ENCODE peak calls at places on chromosomes 4 and X, in eight cellular contexts. One of them, this sample, is unnamed.

GRCh38 chrX:46959101-46959500 is 46.9 kb downstream of the JADE3 start:
- DNase-seq in keratinocyte: no peak
- DNase-seq in ascending aorta: no peak
- DNase-seq in brain microvascular endothelial cell: no peak
- DNase-seq in heart left ventricle: no peak
- DNase-seq in dorsolateral prefrontal cortex: no peak
- DNase-seq in tibial artery: no peak
- DNase-seq in testis: no peak
- DNase-seq in this sample: no peak

GRCh38 chrX:53194308-53194707 is 30.7 kb downstream of the KDM5C start:
- DNase-seq in keratinocyte: no peak
- DNase-seq in ascending aorta: no peak
- DNase-seq in brain microvascular endothelial cell: no peak
- DNase-seq in heart left ventricle: no peak
- DNase-seq in dorsolateral prefrontal cortex: no peak
- DNase-seq in tibial artery: no peak
- DNase-seq in testis: no peak
- DNase-seq in this sample: no peak

GRCh38 chr4:4985036-4985435 is 34.2 kb downstream of the CYTL1 start:
- DNase-seq in keratinocyte: no peak
- DNase-seq in ascending aorta: no peak
- DNase-seq in brain microvascular endothelial cell: no peak
- DNase-seq in heart left ventricle: no peak
- DNase-seq in dorsolateral prefrontal cortex: no peak
- DNase-seq in tibial artery: no peak
- DNase-seq in testis: no peak
- DNase-seq in this sample: no peak

GRCh38 chrX:14027511-14028019 is 2.1 kb downstream of the GEMIN8 start:
- DNase-seq in keratinocyte: peak
- DNase-seq in ascending aorta: no peak
- DNase-seq in brain microvascular endothelial cell: peak
- DNase-seq in heart left ventricle: no peak
- DNase-seq in dorsolateral prefrontal cortex: no peak
- DNase-seq in tibial artery: no peak
- DNase-seq in testis: no peak
- DNase-seq in this sample: no peak

GRCh38 chr4:109574443-109574850 is 14.4 kb downstream of the MCUB start:
- DNase-seq in keratinocyte: no peak
- DNase-seq in ascending aorta: no peak
- DNase-seq in brain microvascular endothelial cell: no peak
- DNase-seq in heart left ventricle: no peak
- DNase-seq in dorsolateral prefrontal cortex: no peak
- DNase-seq in tibial artery: no peak
- DNase-seq in testis: no peak
- DNase-seq in this sample: no peak

GRCh38 chr4:105206214-105206613 is 59.5 kb downstream of the TET2 start:
- DNase-seq in keratinocyte: no peak
- DNase-seq in ascending aorta: no peak
- DNase-seq in brain microvascular endothelial cell: no peak
- DNase-seq in heart left ventricle: no peak
- DNase-seq in dorsolateral prefrontal cortex: no peak
- DNase-seq in tibial artery: no peak
- DNase-seq in testis: no peak
- DNase-seq in this sample: no peak

GRCh38 chrX:11137543-11138139 is 26.5 kb downstream of the HCCS start:
- DNase-seq in keratinocyte: no peak
- DNase-seq in ascending aorta: no peak
- DNase-seq in brain microvascular endothelial cell: peak
- DNase-seq in heart left ventricle: no peak
- DNase-seq in dorsolateral prefrontal cortex: no peak
- DNase-seq in tibial artery: no peak
- DNase-seq in testis: no peak
- DNase-seq in this sample: no peak

GRCh38 chr4:38344929-38345328 is 319.1 kb upstream of the KLF3 start:
- DNase-seq in keratinocyte: no peak
- DNase-seq in ascending aorta: no peak
- DNase-seq in brain microvascular endothelial cell: no peak
- DNase-seq in heart left ventricle: no peak
- DNase-seq in dorsolateral prefrontal cortex: no peak
- DNase-seq in tibial artery: no peak
- DNase-seq in testis: no peak
- DNase-seq in this sample: no peak

GRCh38 chr4:104592894-104593470 is 98.3 kb upstream of the CXXC4 start:
- DNase-seq in keratinocyte: no peak
- DNase-seq in ascending aorta: no peak
- DNase-seq in brain microvascular endothelial cell: no peak
- DNase-seq in heart left ventricle: no peak
- DNase-seq in dorsolateral prefrontal cortex: no peak
- DNase-seq in tibial artery: no peak
- DNase-seq in testis: no peak
- DNase-seq in this sample: no peak

GRCh38 chr4:86356831-86357230 is 3.0 kb downstream of the MAPK10 start:
- DNase-seq in keratinocyte: no peak
- DNase-seq in ascending aorta: no peak
- DNase-seq in brain microvascular endothelial cell: no peak
- DNase-seq in heart left ventricle: no peak
- DNase-seq in dorsolateral prefrontal cortex: no peak
- DNase-seq in tibial artery: no peak
- DNase-seq in testis: no peak
- DNase-seq in this sample: no peak
- H3K4me3 ChIP-seq in keratinocyte: no peak
- H3K4me3 ChIP-seq in ascending aorta: no peak
- H3K4me3 ChIP-seq in brain microvascular endothelial cell: no peak
- H3K4me3 ChIP-seq in heart left ventricle: no peak
- H3K4me3 ChIP-seq in dorsolateral prefrontal cortex: peak
- H3K4me3 ChIP-seq in tibial artery: no peak
- H3K4me3 ChIP-seq in testis: no peak
- H3K4me3 ChIP-seq in this sample: no peak

DNA sequence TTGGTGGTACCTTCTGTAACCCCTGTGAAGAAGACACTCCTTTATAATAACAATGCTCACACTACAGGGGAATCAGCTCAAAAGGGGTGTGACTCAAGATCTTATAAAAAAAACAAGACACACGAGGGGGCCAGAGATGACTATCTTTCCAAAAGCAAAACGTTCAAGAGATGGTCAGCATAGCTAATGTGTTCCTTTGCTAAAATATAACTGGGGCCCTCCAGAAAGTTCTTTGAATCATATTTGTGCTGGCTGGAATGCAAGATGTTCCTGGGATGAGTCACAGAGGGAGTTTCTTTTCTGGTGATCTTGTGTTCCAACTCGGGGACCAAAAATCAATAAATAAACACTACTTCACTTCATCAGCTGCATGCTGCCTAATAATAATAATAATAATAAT is 46.5 kb downstream of the RAI2 start:
- DNase-seq in keratinocyte: no peak
- DNase-seq in ascending aorta: no peak
- DNase-seq in brain microvascular endothelial cell: peak
- DNase-seq in heart left ventricle: no peak
- DNase-seq in dorsolateral prefrontal cortex: no peak
- DNase-seq in tibial artery: no peak
- DNase-seq in testis: no peak
- DNase-seq in this sample: no peak
- TF ChIP-seq CTCF in keratinocyte: no peak
- TF ChIP-seq CTCF in ascending aorta: no peak
- TF ChIP-seq CTCF in brain microvascular endothelial cell: no peak
- TF ChIP-seq CTCF in heart left ventricle: no peak
- TF ChIP-seq CTCF in dorsolateral prefrontal cortex: no peak
- TF ChIP-seq CTCF in tibial artery: no peak
- TF ChIP-seq CTCF in testis: no peak
- TF ChIP-seq CTCF in this sample: no peak

GRCh38 chr4:132818091-132818490 is 331.0 kb upstream of the PCDH10 start:
- DNase-seq in keratinocyte: no peak
- DNase-seq in ascending aorta: no peak
- DNase-seq in brain microvascular endothelial cell: no peak
- DNase-seq in heart left ventricle: no peak
- DNase-seq in dorsolateral prefrontal cortex: no peak
- DNase-seq in tibial artery: no peak
- DNase-seq in testis: peak
- DNase-seq in this sample: peak
- H3K4me3 ChIP-seq in keratinocyte: no peak
- H3K4me3 ChIP-seq in ascending aorta: no peak
- H3K4me3 ChIP-seq in brain microvascular endothelial cell: no peak
- H3K4me3 ChIP-seq in heart left ventricle: no peak
- H3K4me3 ChIP-seq in dorsolateral prefrontal cortex: no peak
- H3K4me3 ChIP-seq in tibial artery: no peak
- H3K4me3 ChIP-seq in testis: peak
- H3K4me3 ChIP-seq in this sample: no peak

GRCh38 chrX:25721564-25721963 is 416.6 kb upstream of the MAGEB18 start:
- DNase-seq in keratinocyte: no peak
- DNase-seq in ascending aorta: no peak
- DNase-seq in brain microvascular endothelial cell: no peak
- DNase-seq in heart left ventricle: no peak
- DNase-seq in dorsolateral prefrontal cortex: no peak
- DNase-seq in tibial artery: no peak
- DNase-seq in testis: no peak
- DNase-seq in this sample: no peak
- TF ChIP-seq CTCF in keratinocyte: peak
- TF ChIP-seq CTCF in ascending aorta: no peak
- TF ChIP-seq CTCF in brain microvascular endothelial cell: peak
- TF ChIP-seq CTCF in heart left ventricle: peak
- TF ChIP-seq CTCF in dorsolateral prefrontal cortex: peak
- TF ChIP-seq CTCF in tibial artery: no peak
- TF ChIP-seq CTCF in testis: no peak
- TF ChIP-seq CTCF in this sample: peak

DNA sequence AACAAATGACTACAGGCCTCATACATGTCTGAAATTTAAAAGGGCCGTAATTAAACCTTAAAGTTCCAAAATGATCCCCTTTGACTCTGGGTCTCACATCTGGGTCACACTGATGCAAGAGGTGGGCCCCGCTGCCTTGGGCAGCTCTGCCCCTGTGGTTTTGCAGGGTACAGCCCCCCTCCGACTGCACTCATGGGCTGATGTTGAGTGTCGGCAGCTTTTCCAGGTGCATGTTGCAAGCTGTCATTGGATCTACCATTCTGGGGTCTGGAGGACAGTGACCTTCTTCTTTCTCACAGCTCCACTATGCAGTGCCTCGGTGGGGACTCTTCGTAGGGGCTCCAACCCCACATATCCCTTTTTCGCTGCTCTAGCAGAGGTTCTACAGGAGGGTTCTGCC is 1537.9 kb downstream of the PCDH18 start:
- DNase-seq in keratinocyte: no peak
- DNase-seq in ascending aorta: no peak
- DNase-seq in brain microvascular endothelial cell: no peak
- DNase-seq in heart left ventricle: no peak
- DNase-seq in dorsolateral prefrontal cortex: no peak
- DNase-seq in tibial artery: no peak
- DNase-seq in testis: no peak
- DNase-seq in this sample: no peak
- H3K4me3 ChIP-seq in keratinocyte: no peak
- H3K4me3 ChIP-seq in ascending aorta: no peak
- H3K4me3 ChIP-seq in brain microvascular endothelial cell: no peak
- H3K4me3 ChIP-seq in heart left ventricle: no peak
- H3K4me3 ChIP-seq in dorsolateral prefrontal cortex: no peak
- H3K4me3 ChIP-seq in tibial artery: no peak
- H3K4me3 ChIP-seq in testis: no peak
- H3K4me3 ChIP-seq in this sample: no peak

DNA sequence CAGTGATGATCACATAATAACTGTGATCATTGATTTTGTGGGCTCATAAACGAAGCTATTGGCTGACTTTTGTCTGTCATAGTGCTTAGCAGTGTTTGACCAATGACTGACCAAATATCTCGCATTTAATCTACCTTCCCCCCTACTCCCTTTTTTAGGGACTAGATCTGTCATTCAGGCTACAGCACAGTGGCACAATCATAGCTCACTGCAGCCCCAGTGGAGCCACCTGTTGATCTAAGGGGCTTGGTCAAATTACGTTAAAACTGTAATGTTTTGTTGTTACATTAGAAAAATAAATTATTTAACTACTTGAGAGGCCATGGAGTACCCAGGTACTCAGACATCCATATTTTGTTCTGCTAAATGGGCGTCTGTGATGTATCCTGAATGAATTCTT is 1.5 kb downstream of the FUNDC2 start:
- DNase-seq in keratinocyte: no peak
- DNase-seq in ascending aorta: no peak
- DNase-seq in brain microvascular endothelial cell: no peak
- DNase-seq in heart left ventricle: no peak
- DNase-seq in dorsolateral prefrontal cortex: no peak
- DNase-seq in tibial artery: no peak
- DNase-seq in testis: no peak
- DNase-seq in this sample: no peak
- TF ChIP-seq CTCF in keratinocyte: no peak
- TF ChIP-seq CTCF in ascending aorta: no peak
- TF ChIP-seq CTCF in brain microvascular endothelial cell: no peak
- TF ChIP-seq CTCF in heart left ventricle: no peak
- TF ChIP-seq CTCF in dorsolateral prefrontal cortex: no peak
- TF ChIP-seq CTCF in tibial artery: no peak
- TF ChIP-seq CTCF in testis: no peak
- TF ChIP-seq CTCF in this sample: no peak

GRCh38 chr4:165332502-165332901 is 5.0 kb downstream of the MSMO1 start:
- DNase-seq in keratinocyte: no peak
- DNase-seq in ascending aorta: no peak
- DNase-seq in brain microvascular endothelial cell: no peak
- DNase-seq in heart left ventricle: no peak
- DNase-seq in dorsolateral prefrontal cortex: no peak
- DNase-seq in tibial artery: no peak
- DNase-seq in testis: no peak
- DNase-seq in this sample: no peak
- H3K4me3 ChIP-seq in keratinocyte: peak
- H3K4me3 ChIP-seq in ascending aorta: no peak
- H3K4me3 ChIP-seq in brain microvascular endothelial cell: peak
- H3K4me3 ChIP-seq in heart left ventricle: no peak
- H3K4me3 ChIP-seq in dorsolateral prefrontal cortex: peak
- H3K4me3 ChIP-seq in tibial artery: no peak
- H3K4me3 ChIP-seq in testis: no peak
- H3K4me3 ChIP-seq in this sample: no peak

GRCh38 chrX:115958687-115959359 is 211.7 kb upstream of the AGTR2 start:
- DNase-seq in keratinocyte: no peak
- DNase-seq in ascending aorta: no peak
- DNase-seq in brain microvascular endothelial cell: no peak
- DNase-seq in heart left ventricle: no peak
- DNase-seq in dorsolateral prefrontal cortex: no peak
- DNase-seq in tibial artery: no peak
- DNase-seq in testis: no peak
- DNase-seq in this sample: no peak
- TF ChIP-seq CTCF in keratinocyte: no peak
- TF ChIP-seq CTCF in ascending aorta: no peak
- TF ChIP-seq CTCF in brain microvascular endothelial cell: no peak
- TF ChIP-seq CTCF in heart left ventricle: no peak
- TF ChIP-seq CTCF in dorsolateral prefrontal cortex: peak
- TF ChIP-seq CTCF in tibial artery: no peak
- TF ChIP-seq CTCF in testis: no peak
- TF ChIP-seq CTCF in this sample: peak

This sample was measured in BE2C.